ENCODE peak calls at places on chromosomes 4 and X, in nine cellular contexts. J is RWPE1, V is A549, N is GM23338, A is fibroblast of mammary gland, K is heart right ventricle, B is heart left ventricle, O is GM20000, U is endothelial cell. H is an unnamed sample.

GRCh38 chr4:20984011-20984836 is 284.0 kb downstream of the PACRGL start:
- DNase-seq in B (no peak), O (no peak), J (no peak), N (peak; percentile 52), K (no peak), U (peak; percentile 31), A (no peak), V (no peak), H (peak; percentile 70)

GRCh38 chr4:170682511-170682910 is 592.8 kb upstream of the AADAT start:
- DNase-seq in N (peak; percentile 14), A (no peak), J (no peak), U (no peak), O (no peak), B (no peak), V (no peak), K (no peak), H (no peak)

GRCh38 chr4:120056249-120056648 is 10.4 kb downstream of the MAD2L1 start:
- DNase-seq in O (no peak), U (no peak), V (no peak), N (no peak), J (no peak), B (no peak), K (no peak), A (peak; percentile 46), H (no peak)

GRCh38 chrX:119942831-119943184 is 743 bp downstream of the NKAP start:
- DNase-seq in U (no peak), V (peak; percentile 14), N (no peak), J (peak; percentile 2), K (no peak), B (no peak), O (peak; percentile 5), A (no peak), H (no peak)

GRCh38 chr4:108861339-108861738 is 98.5 kb upstream of the ETNPPL start:
- DNase-seq in V (no peak), U (peak; percentile 27), K (no peak), J (peak; percentile 41), B (no peak), O (no peak), N (peak; percentile 63), A (peak; percentile 16), H (no peak)

GRCh38 chrX:53186363-53186762 is 38.6 kb downstream of the KDM5C start:
- DNase-seq in A (peak; percentile 25), J (peak; percentile 69), N (no peak), B (no peak), U (no peak), O (no peak), K (no peak), V (no peak), H (no peak)

GRCh38 chr4:107999932-108000539 is 10.3 kb downstream of the HADH start:
- DNase-seq in A (no peak), K (no peak), J (no peak), V (no peak), B (no peak), N (no peak), O (no peak), U (no peak), H (no peak)

GRCh38 chr4:122195718-122196117 is 43.6 kb downstream of the BLTP1 start:
- DNase-seq in A (no peak), U (no peak), B (no peak), V (no peak), J (no peak), N (no peak), K (no peak), O (no peak), H (no peak)

GRCh38 chr4:119498520-119498919 is 130.1 kb downstream of the PDE5A start:
- DNase-seq in K (peak; percentile 20), A (peak; percentile 17), U (no peak), J (no peak), V (no peak), B (peak; percentile 25), O (no peak), N (no peak), H (no peak)

GRCh38 chr4:143021384-143021783 is 163.3 kb upstream of the USP38 start:
- DNase-seq in J (no peak), N (no peak), V (no peak), A (no peak), O (peak; percentile 52), U (no peak), K (no peak), B (no peak), H (no peak)

GRCh38 chr4:143023519-143023918 is 161.2 kb upstream of the USP38 start:
- DNase-seq in J (no peak), O (no peak), K (no peak), A (peak; percentile 2), U (no peak), N (no peak), B (no peak), V (no peak), H (no peak)

GRCh38 chr4:143019351-143019750 is 165.4 kb upstream of the USP38 start:
- DNase-seq in V (no peak), J (no peak), A (no peak), U (no peak), K (no peak), N (no peak), O (no peak), B (no peak), H (no peak)

GRCh38 chr4:143026459-143027170 is 158.1 kb upstream of the USP38 start:
- DNase-seq in O (no peak), V (no peak), N (no peak), K (no peak), B (no peak), A (peak; percentile 10), J (no peak), U (no peak), H (no peak)

GRCh38 chr4:143025111-143025704 is 159.5 kb upstream of the USP38 start:
- DNase-seq in B (no peak), K (no peak), V (no peak), O (no peak), A (peak; percentile 28), J (no peak), N (peak; percentile 65), U (peak; percentile 26), H (no peak)
- TF ChIP-seq CTCF in B (no peak), K (peak; percentile 16), V (peak; percentile 30), O (peak; percentile 31), A (peak; percentile 22), J (no peak), N (peak; percentile 85), U (no peak), H (peak; percentile 61)

DNA sequence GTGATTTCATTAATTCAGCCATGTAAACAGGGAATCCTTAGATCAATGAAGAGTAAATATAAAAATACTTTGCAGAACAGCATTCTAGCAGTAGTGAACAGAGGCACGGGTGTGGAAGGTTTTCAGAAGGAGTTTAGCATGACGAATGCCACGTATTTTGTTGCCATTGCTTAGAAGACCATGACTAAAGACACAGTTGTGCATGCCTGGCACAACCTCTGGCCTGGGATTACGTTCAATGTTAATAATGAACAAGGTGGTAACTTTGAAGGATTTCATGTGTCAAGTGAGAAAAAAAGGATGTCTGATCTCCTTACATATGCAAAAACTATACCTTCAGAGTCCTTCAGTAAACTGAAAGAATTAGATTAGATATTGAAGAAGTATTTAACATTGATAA is 171.9 kb downstream of the MAGEB5 start:
- DNase-seq in K (no peak), N (no peak), O (no peak), A (no peak), J (no peak), B (no peak), U (no peak), V (no peak), H (no peak)
- TF ChIP-seq CTCF in K (no peak), N (no peak), O (no peak), A (no peak), J (no peak), B (no peak), U (no peak), V (no peak), H (no peak)

DNA sequence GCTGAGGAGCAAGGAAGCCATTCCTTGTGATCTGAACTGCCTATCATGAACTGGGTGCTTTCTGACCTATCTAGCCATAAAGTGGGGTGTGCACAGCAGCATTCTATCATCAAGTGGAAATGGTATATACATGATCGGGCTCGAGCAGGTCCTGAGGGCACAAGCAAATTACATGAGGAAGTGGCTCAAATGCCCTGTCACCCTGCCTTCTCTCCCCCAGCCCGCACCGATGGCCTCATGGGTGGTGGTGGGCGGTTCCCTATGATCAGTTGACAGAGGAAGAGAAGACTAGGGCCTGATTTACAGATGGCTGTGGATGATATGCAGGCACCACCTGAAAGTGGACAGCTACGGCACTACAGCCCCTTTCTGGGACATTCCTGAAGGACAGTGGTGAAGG is 46.3 kb upstream of the BCLAF3 start:
- DNase-seq in B (no peak), U (no peak), J (no peak), O (no peak), K (no peak), A (no peak), V (no peak), N (no peak), H (no peak)
- TF ChIP-seq CTCF in B (no peak), U (no peak), J (no peak), O (no peak), K (no peak), A (no peak), V (no peak), N (no peak), H (no peak)

GRCh38 chr4:31045724-31046318 is 325.7 kb downstream of the PCDH7 start:
- DNase-seq in B (no peak), K (no peak), A (peak; percentile 32), N (peak; percentile 65), V (no peak), U (peak; percentile 4), J (peak; percentile 19), O (no peak), H (no peak)
- TF ChIP-seq CTCF in B (no peak), K (peak; percentile 19), A (peak; percentile 42), N (peak; percentile 63), V (peak; percentile 35), U (peak; percentile 54), J (peak; percentile 67), O (no peak), H (peak; percentile 68)

DNA sequence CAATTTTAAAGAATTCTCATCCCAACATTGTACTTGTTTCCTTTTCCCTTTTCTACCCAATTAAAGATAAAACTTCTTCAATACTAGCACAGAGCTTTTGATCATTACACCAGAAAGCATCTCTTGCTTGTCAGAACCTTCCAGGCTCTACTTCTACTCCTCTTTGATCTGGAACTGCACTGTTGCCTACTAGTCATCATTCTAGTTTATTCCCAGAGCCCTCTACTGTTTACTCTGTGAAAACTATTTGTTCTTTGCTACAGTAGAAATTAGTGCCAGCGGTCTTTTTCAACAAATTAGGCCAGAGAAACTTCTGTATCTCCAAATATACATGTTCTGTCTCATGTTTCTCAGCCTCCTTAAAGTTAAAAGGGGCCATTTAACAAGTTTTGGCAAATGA is 46.8 kb upstream of the TMPRSS11F start:
- DNase-seq in K (no peak), J (no peak), A (no peak), O (no peak), V (no peak), N (no peak), U (no peak), B (no peak), H (no peak)
- TF ChIP-seq CTCF in K (no peak), J (no peak), A (no peak), O (no peak), V (no peak), N (no peak), U (no peak), B (no peak), H (no peak)